ENCODE peak calls at places on chromosome 19, in nine cellular contexts. B is effector memory CD4-positive, alpha-beta T cell; M is cardiac fibroblast; V is kidney epithelial cell; Y is Caco-2; U is heart right ventricle; S is psoas muscle; F is heart left ventricle; G is thoracic aorta. Q is an unnamed sample.

GRCh38 chr19:45348367-45349125 is 8.0 kb downstream of the KLC3 start:
- DNase-seq in B (no peak), M (no peak), V (no peak), Y (no peak), U (no peak), S (no peak), F (no peak), G (no peak), Q (no peak)

GRCh38 chr19:39916236-39916635 is 18.2 kb downstream of the FCGBP start:
- DNase-seq in B (no peak), M (no peak), V (no peak), Y (no peak), U (no peak), S (no peak), F (no peak), G (no peak), Q (peak)

GRCh38 chr19:1747285-1748114 is 5.8 kb upstream of the ONECUT3 start:
- DNase-seq in B (peak), M (peak), V (peak), Y (peak), U (no peak), S (no peak), F (no peak), G (no peak), Q (no peak)

GRCh38 chr19:41886761-41887710 is 4.1 kb downstream of the ARHGEF1 start:
- DNase-seq in B (peak), M (no peak), V (no peak), Y (no peak), U (no peak), S (no peak), F (no peak), G (no peak), Q (no peak)

GRCh38 chr19:12867120-12868099 is 13.8 kb downstream of the DNASE2 start:
- DNase-seq in B (no peak), M (peak), V (no peak), Y (peak), U (no peak), S (peak), F (peak), G (no peak), Q (no peak)

GRCh38 chr19:40701758-40702157 is 11.3 kb upstream of the NUMBL start:
- DNase-seq in B (no peak), M (no peak), V (no peak), Y (no peak), U (no peak), S (no peak), F (no peak), G (no peak), Q (no peak)

GRCh38 chr19:41351339-41352245 is 2.1 kb downstream of the TGFB1 start:
- DNase-seq in B (peak), M (peak), V (no peak), Y (peak), U (peak), S (peak), F (peak), G (no peak), Q (peak)

GRCh38 chr19:20664917-20665781 is 3.8 kb upstream of the ZNF626 start:
- DNase-seq in B (no peak), M (peak), V (no peak), Y (no peak), U (peak), S (peak), F (peak), G (no peak), Q (no peak)

GRCh38 chr19:40807147-40808020 is 8.4 kb downstream of the EGLN2 start:
- DNase-seq in B (no peak), M (no peak), V (no peak), Y (peak), U (no peak), S (no peak), F (no peak), G (no peak), Q (no peak)

GRCh38 chr19:16899566-16900075 is 10.8 kb downstream of the F2RL3 start:
- DNase-seq in B (no peak), M (peak), V (no peak), Y (peak), U (no peak), S (no peak), F (no peak), G (no peak), Q (no peak)

GRCh38 chr19:5153601-5154128 is 184.8 kb downstream of the KDM4B start:
- DNase-seq in B (no peak), M (no peak), V (no peak), Y (no peak), U (no peak), S (no peak), F (peak), G (no peak), Q (no peak)

GRCh38 chr19:46818812-46819211 is 30.4 kb upstream of the SLC1A5 start:
- DNase-seq in B (no peak), M (peak), V (no peak), Y (no peak), U (no peak), S (no peak), F (no peak), G (no peak), Q (no peak)

GRCh38 chr19:42412661-42413076 is 14.5 kb downstream of the LIPE start:
- DNase-seq in B (no peak), M (no peak), V (no peak), Y (no peak), U (no peak), S (no peak), F (peak), G (no peak), Q (no peak)

GRCh38 chr19:46033401-46033800 is 7.4 kb downstream of the IGFL4 start:
- DNase-seq in B (no peak), M (no peak), V (no peak), Y (no peak), U (no peak), S (no peak), F (no peak), G (no peak), Q (no peak)

GRCh38 chr19:41734156-41734555 is 21.2 kb upstream of the CEACAM6 start:
- DNase-seq in B (no peak), M (no peak), V (no peak), Y (no peak), U (no peak), S (no peak), F (no peak), G (no peak), Q (no peak)

GRCh38 chr19:17079710-17080440 is 4.3 kb downstream of the MYO9B start:
- DNase-seq in B (peak), M (peak), V (peak), Y (no peak), U (peak), S (peak), F (peak), G (peak), Q (peak)

GRCh38 chr19:34867631-34868030 is 59.1 kb upstream of the ZNF30 start:
- DNase-seq in B (no peak), M (no peak), V (no peak), Y (no peak), U (no peak), S (no peak), F (no peak), G (no peak), Q (no peak)

GRCh38 chr19:6424190-6424938 is at the start of gene KHSRP:
- DNase-seq in B (peak), M (no peak), V (no peak), Y (peak), U (no peak), S (peak), F (peak), G (no peak), Q (no peak)

GRCh38 chr19:46660601-46661019 is 372 bp downstream of the DACT3 start:
- DNase-seq in B (no peak), M (no peak), V (no peak), Y (peak), U (peak), S (peak), F (peak), G (no peak), Q (no peak)

GRCh38 chr19:6551607-6552450 is 21.0 kb downstream of the TNFSF9 start:
- DNase-seq in B (no peak), M (peak), V (no peak), Y (no peak), U (no peak), S (no peak), F (no peak), G (no peak), Q (no peak)

GRCh38 chr19:6767081-6767356 is 216 bp downstream of the SH2D3A start:
- DNase-seq in B (no peak), M (no peak), V (no peak), Y (no peak), U (no peak), S (no peak), F (no peak), G (no peak), Q (no peak)

GRCh38 chr19:6639439-6639838 is 30.5 kb downstream of the TNFSF14 start:
- DNase-seq in B (no peak), M (peak), V (peak), Y (no peak), U (no peak), S (no peak), F (no peak), G (no peak), Q (no peak)

GRCh38 chr19:41484822-41485221 is 41.9 kb downstream of the ERICH4 start:
- DNase-seq in B (no peak), M (no peak), V (no peak), Y (no peak), U (no peak), S (no peak), F (no peak), G (no peak), Q (no peak)

GRCh38 chr19:54464044-54464623 is 556 bp upstream of the LENG9 start:
- DNase-seq in B (peak), M (peak), V (peak), Y (peak), U (peak), S (peak), F (peak), G (peak), Q (peak)

GRCh38 chr19:7356899-7357627 is 8.3 kb downstream of the ARHGEF18 start:
- DNase-seq in B (no peak), M (no peak), V (no peak), Y (no peak), U (no peak), S (no peak), F (no peak), G (no peak), Q (no peak)

GRCh38 chr19:58538257-58539168 is 5.4 kb upstream of the TRIM28 start:
- DNase-seq in B (no peak), M (no peak), V (no peak), Y (peak), U (peak), S (no peak), F (no peak), G (no peak), Q (no peak)

GRCh38 chr19:996051-996838 is 4.0 kb upstream of the GRIN3B start:
- DNase-seq in B (peak), M (peak), V (no peak), Y (peak), U (no peak), S (no peak), F (no peak), G (no peak), Q (no peak)

GRCh38 chr19:8577247-8577646 is at the start of gene MYO1F:
- DNase-seq in B (no peak), M (no peak), V (no peak), Y (no peak), U (peak), S (peak), F (peak), G (no peak), Q (peak)

GRCh38 chr19:15328312-15328711 is 4.0 kb downstream of the BRD4 start:
- DNase-seq in B (no peak), M (peak), V (no peak), Y (no peak), U (no peak), S (no peak), F (no peak), G (no peak), Q (peak)

GRCh38 chr19:15321739-15322138 is 10.6 kb downstream of the BRD4 start:
- DNase-seq in B (no peak), M (no peak), V (no peak), Y (no peak), U (no peak), S (no peak), F (no peak), G (no peak), Q (no peak)

GRCh38 chr19:15324791-15325519 is 7.4 kb downstream of the BRD4 start:
- DNase-seq in B (no peak), M (no peak), V (no peak), Y (no peak), U (no peak), S (no peak), F (peak), G (no peak), Q (no peak)

GRCh38 chr19:15320118-15320517 is 12.2 kb downstream of the BRD4 start:
- DNase-seq in B (no peak), M (peak), V (no peak), Y (no peak), U (no peak), S (no peak), F (no peak), G (no peak), Q (no peak)

DNA sequence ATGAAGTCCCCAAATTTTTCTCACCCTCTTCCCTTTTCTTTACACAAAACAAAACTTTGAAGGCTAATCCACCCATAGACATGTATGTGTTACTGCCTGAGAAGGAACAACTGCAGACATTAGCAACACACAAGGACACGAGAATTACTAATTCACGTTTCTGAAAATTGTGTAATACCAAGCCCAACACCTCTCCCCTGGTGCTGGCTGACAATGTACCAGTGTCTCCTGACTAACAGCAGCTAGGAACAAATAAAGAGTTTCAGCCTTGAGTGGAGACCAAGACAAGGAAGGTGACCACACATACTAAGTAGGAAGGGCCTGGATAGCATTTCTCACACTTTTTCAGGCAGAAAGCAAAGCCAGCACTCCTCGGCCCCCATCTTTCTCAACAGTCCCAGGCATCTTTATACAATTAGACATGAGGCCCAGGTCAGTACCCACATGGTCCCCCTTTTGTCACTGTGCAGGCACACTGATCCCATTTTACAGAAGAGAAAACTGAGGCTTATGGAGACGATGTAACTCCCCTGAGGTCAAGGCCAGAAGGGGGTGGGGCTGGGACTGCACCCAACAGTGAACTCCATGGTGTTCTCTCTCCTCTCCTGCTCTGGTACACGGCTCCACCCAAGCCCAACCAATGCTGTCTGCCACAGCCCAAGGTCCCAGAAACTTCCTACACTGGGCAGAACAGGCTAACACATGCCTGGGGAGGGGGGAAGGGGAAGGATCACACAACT is 8.7 kb downstream of the BRD4 start:
- DNase-seq in B (no peak), M (peak), V (no peak), Y (no peak), U (peak), S (peak), F (peak), G (no peak), Q (no peak)
- H3K4me3 ChIP-seq in B (no peak), M (no peak), V (no peak), Y (no peak), U (no peak), S (no peak), F (no peak), G (peak), Q (no peak)

GRCh38 chr19:33194527-33194883 is 375 bp downstream of the LRP3 start:
- DNase-seq in B (no peak), M (peak), V (no peak), Y (no peak), U (no peak), S (no peak), F (peak), G (no peak), Q (no peak)
- H3K4me3 ChIP-seq in B (no peak), M (peak), V (peak), Y (peak), U (peak), S (peak), F (peak), G (peak), Q (peak)

GRCh38 chr19:36009220-36009619 is 607 bp upstream of the SYNE4 start:
- DNase-seq in B (no peak), M (peak), V (no peak), Y (peak), U (peak), S (peak), F (peak), G (no peak), Q (peak)
- H3K4me3 ChIP-seq in B (peak), M (peak), V (peak), Y (peak), U (no peak), S (peak), F (peak), G (peak), Q (no peak)

GRCh38 chr19:50204081-50204428 is 633 bp downstream of the MYH14 start:
- DNase-seq in B (no peak), M (no peak), V (no peak), Y (no peak), U (no peak), S (no peak), F (no peak), G (no peak), Q (no peak)

GRCh38 chr19:50204811-50205675 is 1.6 kb downstream of the MYH14 start:
- DNase-seq in B (no peak), M (no peak), V (no peak), Y (peak), U (peak), S (peak), F (peak), G (no peak), Q (peak)

GRCh38 chr19:50206191-50206590 is 2.8 kb downstream of the MYH14 start:
- DNase-seq in B (no peak), M (no peak), V (no peak), Y (no peak), U (no peak), S (no peak), F (no peak), G (no peak), Q (no peak)

GRCh38 chr19:50207730-50208129 is 4.3 kb downstream of the MYH14 start:
- DNase-seq in B (no peak), M (no peak), V (no peak), Y (no peak), U (no peak), S (no peak), F (no peak), G (no peak), Q (no peak)

GRCh38 chr19:50205681-50206138 is 2.3 kb downstream of the MYH14 start:
- DNase-seq in B (no peak), M (no peak), V (no peak), Y (peak), U (no peak), S (no peak), F (no peak), G (no peak), Q (peak)
- H3K4me3 ChIP-seq in B (no peak), M (no peak), V (peak), Y (peak), U (peak), S (peak), F (peak), G (no peak), Q (peak)

DNA sequence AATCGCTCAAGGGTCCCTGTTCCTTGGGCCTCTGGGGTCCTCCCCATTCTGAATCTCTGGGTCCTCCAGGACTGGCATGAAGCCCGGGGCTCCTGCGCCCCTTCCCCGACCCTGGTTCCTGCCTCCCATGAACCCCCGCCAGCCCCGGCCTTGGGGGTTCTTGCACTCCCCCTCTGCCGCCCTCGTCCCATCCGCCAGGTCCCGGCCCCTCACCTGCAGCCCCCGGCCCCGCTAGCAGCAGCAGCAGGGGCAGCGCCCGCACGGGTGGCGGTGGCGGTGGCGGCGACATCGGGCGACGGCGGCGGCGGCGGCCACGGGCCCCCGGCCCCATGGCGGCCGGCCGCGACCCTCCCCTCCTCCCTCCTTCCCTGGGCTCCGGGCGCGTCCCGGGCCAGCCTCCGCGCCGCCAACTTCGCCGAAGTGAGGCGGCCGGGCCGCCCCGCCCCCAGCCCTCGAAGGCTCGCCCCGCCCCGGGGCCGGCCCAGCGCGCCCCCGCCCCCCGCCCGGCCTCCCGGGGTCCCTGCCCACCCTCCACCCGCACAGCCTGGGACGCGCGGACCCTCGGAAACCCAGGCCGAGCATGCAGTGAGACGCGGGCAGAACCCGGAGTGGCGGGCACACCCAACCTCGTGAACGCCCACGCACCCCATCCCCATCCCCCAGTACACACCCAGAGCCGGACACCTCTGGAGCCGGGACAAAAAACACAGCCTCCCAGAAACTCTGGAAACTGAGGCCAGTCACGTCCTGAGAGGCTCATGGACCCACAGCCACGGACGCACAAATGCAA is at the start of gene NOTCH3:
- DNase-seq in B (no peak), M (no peak), V (no peak), Y (peak), U (peak), S (no peak), F (no peak), G (no peak), Q (no peak)
- H3K4me3 ChIP-seq in B (peak), M (peak), V (peak), Y (peak), U (peak), S (peak), F (peak), G (peak), Q (peak)

GRCh38 chr19:38180071-38180470 is 44.0 kb downstream of the DPF1 start:
- DNase-seq in B (no peak), M (no peak), V (no peak), Y (no peak), U (no peak), S (no peak), F (no peak), G (no peak), Q (no peak)

GRCh38 chr19:38182536-38183210 is 41.3 kb downstream of the DPF1 start:
- DNase-seq in B (no peak), M (no peak), V (no peak), Y (no peak), U (no peak), S (no peak), F (no peak), G (no peak), Q (no peak)

GRCh38 chr19:38184815-38185214 is 39.2 kb downstream of the DPF1 start:
- DNase-seq in B (no peak), M (no peak), V (no peak), Y (no peak), U (no peak), S (no peak), F (peak), G (no peak), Q (no peak)

GRCh38 chr19:38183227-38183914 is 40.7 kb downstream of the DPF1 start:
- DNase-seq in B (no peak), M (peak), V (no peak), Y (no peak), U (peak), S (peak), F (peak), G (no peak), Q (no peak)
- H3K4me3 ChIP-seq in B (no peak), M (peak), V (no peak), Y (no peak), U (no peak), S (peak), F (peak), G (peak), Q (no peak)

GRCh38 chr19:3224346-3225325 is at the start of gene CELF5:
- DNase-seq in B (peak), M (no peak), V (no peak), Y (peak), U (no peak), S (peak), F (peak), G (no peak), Q (no peak)
- H3K4me3 ChIP-seq in B (no peak), M (no peak), V (peak), Y (peak), U (no peak), S (no peak), F (peak), G (no peak), Q (no peak)

DNA sequence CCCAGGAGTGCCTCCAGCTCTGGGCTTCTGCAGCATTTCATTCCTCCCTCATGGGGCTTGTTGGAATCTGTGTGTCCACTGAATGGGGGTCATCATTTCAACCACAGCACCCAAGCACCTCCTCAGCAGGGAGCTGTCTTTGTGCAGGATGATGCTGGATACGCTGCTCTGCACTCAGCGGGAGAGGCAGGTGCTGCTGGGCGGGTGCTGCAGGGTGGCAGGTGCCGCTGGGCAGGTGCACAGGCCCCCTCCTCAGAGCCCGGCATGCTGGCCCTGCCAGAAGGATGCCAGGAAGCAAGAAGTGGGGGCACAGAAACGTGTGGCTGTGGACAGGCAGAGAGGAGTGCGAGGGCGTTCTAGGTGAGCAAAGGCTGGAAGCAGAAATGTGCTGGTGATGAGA is 121.8 kb upstream of the VSTM2B start:
- DNase-seq in B (no peak), M (no peak), V (no peak), Y (no peak), U (no peak), S (no peak), F (no peak), G (no peak), Q (no peak)
- H3K4me3 ChIP-seq in B (no peak), M (no peak), V (no peak), Y (no peak), U (no peak), S (no peak), F (no peak), G (no peak), Q (no peak)